ENCODE peak calls at places on chromosomes 5 and 9, in ten cellular contexts. One of them, this sample, is unnamed.

GRCh38 chr5:119367502-119368237 is 11.9 kb downstream of the TNFAIP8 start:
- DNase-seq in activated CD4-positive, alpha-beta T cell treated with anti-CD3 and anti-CD28 coated beads, Interleukin-2, amount 50 U/mL, for 1 hour: no peak
- DNase-seq in HT1080: peak
- DNase-seq in left cardiac atrium: no peak
- DNase-seq in PC-3: peak
- DNase-seq in SW480: no peak
- DNase-seq in activated naive CD8-positive, alpha-beta T cell treated with anti-CD3 and anti-CD28 coated beads, Interleukin-2, amount 50 U/mL, for 24 hours: no peak
- DNase-seq in stimulated activated naive B cell treated with anti-CD40 and anti-IgM and Interleukin-4, amounts not matched to agents 10 μg/mL and 1 μg/mL and 100 μg/mL, for 72 hours: peak
- DNase-seq in AG08396: no peak
- DNase-seq in EL: peak
- DNase-seq in this sample: no peak

GRCh38 chr9:13478637-13479036 is 199.1 kb upstream of the MPDZ start:
- DNase-seq in activated CD4-positive, alpha-beta T cell treated with anti-CD3 and anti-CD28 coated beads, Interleukin-2, amount 50 U/mL, for 1 hour: no peak
- DNase-seq in HT1080: no peak
- DNase-seq in left cardiac atrium: no peak
- DNase-seq in PC-3: no peak
- DNase-seq in SW480: no peak
- DNase-seq in activated naive CD8-positive, alpha-beta T cell treated with anti-CD3 and anti-CD28 coated beads, Interleukin-2, amount 50 U/mL, for 24 hours: no peak
- DNase-seq in stimulated activated naive B cell treated with anti-CD40 and anti-IgM and Interleukin-4, amounts not matched to agents 10 μg/mL and 1 μg/mL and 100 μg/mL, for 72 hours: no peak
- DNase-seq in AG08396: no peak
- DNase-seq in EL: no peak
- DNase-seq in this sample: no peak

GRCh38 chr9:131997779-131998178 is 81.9 kb downstream of the MED27 start:
- DNase-seq in activated CD4-positive, alpha-beta T cell treated with anti-CD3 and anti-CD28 coated beads, Interleukin-2, amount 50 U/mL, for 1 hour: no peak
- DNase-seq in HT1080: no peak
- DNase-seq in left cardiac atrium: peak
- DNase-seq in PC-3: no peak
- DNase-seq in SW480: no peak
- DNase-seq in activated naive CD8-positive, alpha-beta T cell treated with anti-CD3 and anti-CD28 coated beads, Interleukin-2, amount 50 U/mL, for 24 hours: no peak
- DNase-seq in stimulated activated naive B cell treated with anti-CD40 and anti-IgM and Interleukin-4, amounts not matched to agents 10 μg/mL and 1 μg/mL and 100 μg/mL, for 72 hours: no peak
- DNase-seq in AG08396: no peak
- DNase-seq in EL: no peak
- DNase-seq in this sample: no peak

GRCh38 chr5:141094481-141095262 is at the start of gene PCDHB2:
- DNase-seq in activated CD4-positive, alpha-beta T cell treated with anti-CD3 and anti-CD28 coated beads, Interleukin-2, amount 50 U/mL, for 1 hour: no peak
- DNase-seq in HT1080: peak
- DNase-seq in left cardiac atrium: peak
- DNase-seq in PC-3: peak
- DNase-seq in SW480: no peak
- DNase-seq in activated naive CD8-positive, alpha-beta T cell treated with anti-CD3 and anti-CD28 coated beads, Interleukin-2, amount 50 U/mL, for 24 hours: no peak
- DNase-seq in stimulated activated naive B cell treated with anti-CD40 and anti-IgM and Interleukin-4, amounts not matched to agents 10 μg/mL and 1 μg/mL and 100 μg/mL, for 72 hours: no peak
- DNase-seq in AG08396: peak
- DNase-seq in EL: peak
- DNase-seq in this sample: no peak

GRCh38 chr9:112028242-112029221 is 131.9 kb downstream of the UGCG start:
- DNase-seq in activated CD4-positive, alpha-beta T cell treated with anti-CD3 and anti-CD28 coated beads, Interleukin-2, amount 50 U/mL, for 1 hour: no peak
- DNase-seq in HT1080: no peak
- DNase-seq in left cardiac atrium: no peak
- DNase-seq in PC-3: peak
- DNase-seq in SW480: peak
- DNase-seq in activated naive CD8-positive, alpha-beta T cell treated with anti-CD3 and anti-CD28 coated beads, Interleukin-2, amount 50 U/mL, for 24 hours: peak
- DNase-seq in stimulated activated naive B cell treated with anti-CD40 and anti-IgM and Interleukin-4, amounts not matched to agents 10 μg/mL and 1 μg/mL and 100 μg/mL, for 72 hours: peak
- DNase-seq in AG08396: no peak
- DNase-seq in EL: no peak
- DNase-seq in this sample: no peak

GRCh38 chr5:77176429-77176828 is 34.1 kb upstream of the PDE8B start:
- DNase-seq in activated CD4-positive, alpha-beta T cell treated with anti-CD3 and anti-CD28 coated beads, Interleukin-2, amount 50 U/mL, for 1 hour: no peak
- DNase-seq in HT1080: no peak
- DNase-seq in left cardiac atrium: no peak
- DNase-seq in PC-3: no peak
- DNase-seq in SW480: no peak
- DNase-seq in activated naive CD8-positive, alpha-beta T cell treated with anti-CD3 and anti-CD28 coated beads, Interleukin-2, amount 50 U/mL, for 24 hours: no peak
- DNase-seq in stimulated activated naive B cell treated with anti-CD40 and anti-IgM and Interleukin-4, amounts not matched to agents 10 μg/mL and 1 μg/mL and 100 μg/mL, for 72 hours: no peak
- DNase-seq in AG08396: no peak
- DNase-seq in EL: no peak
- DNase-seq in this sample: no peak

GRCh38 chr9:33139421-33140228 is 27.5 kb downstream of the B4GALT1 start:
- DNase-seq in activated CD4-positive, alpha-beta T cell treated with anti-CD3 and anti-CD28 coated beads, Interleukin-2, amount 50 U/mL, for 1 hour: no peak
- DNase-seq in HT1080: no peak
- DNase-seq in left cardiac atrium: peak
- DNase-seq in PC-3: no peak
- DNase-seq in SW480: no peak
- DNase-seq in activated naive CD8-positive, alpha-beta T cell treated with anti-CD3 and anti-CD28 coated beads, Interleukin-2, amount 50 U/mL, for 24 hours: no peak
- DNase-seq in stimulated activated naive B cell treated with anti-CD40 and anti-IgM and Interleukin-4, amounts not matched to agents 10 μg/mL and 1 μg/mL and 100 μg/mL, for 72 hours: no peak
- DNase-seq in AG08396: peak
- DNase-seq in EL: peak
- DNase-seq in this sample: peak

GRCh38 chr5:159548517-159548916 is 218.2 kb upstream of the IL12B start:
- DNase-seq in activated CD4-positive, alpha-beta T cell treated with anti-CD3 and anti-CD28 coated beads, Interleukin-2, amount 50 U/mL, for 1 hour: no peak
- DNase-seq in HT1080: no peak
- DNase-seq in left cardiac atrium: no peak
- DNase-seq in PC-3: no peak
- DNase-seq in SW480: no peak
- DNase-seq in activated naive CD8-positive, alpha-beta T cell treated with anti-CD3 and anti-CD28 coated beads, Interleukin-2, amount 50 U/mL, for 24 hours: no peak
- DNase-seq in stimulated activated naive B cell treated with anti-CD40 and anti-IgM and Interleukin-4, amounts not matched to agents 10 μg/mL and 1 μg/mL and 100 μg/mL, for 72 hours: no peak
- DNase-seq in AG08396: no peak
- DNase-seq in EL: no peak
- DNase-seq in this sample: no peak

GRCh38 chr5:96093890-96094381 is 132.3 kb upstream of the ELL2 start:
- DNase-seq in activated CD4-positive, alpha-beta T cell treated with anti-CD3 and anti-CD28 coated beads, Interleukin-2, amount 50 U/mL, for 1 hour: no peak
- DNase-seq in HT1080: peak
- DNase-seq in left cardiac atrium: no peak
- DNase-seq in PC-3: peak
- DNase-seq in SW480: peak
- DNase-seq in activated naive CD8-positive, alpha-beta T cell treated with anti-CD3 and anti-CD28 coated beads, Interleukin-2, amount 50 U/mL, for 24 hours: no peak
- DNase-seq in stimulated activated naive B cell treated with anti-CD40 and anti-IgM and Interleukin-4, amounts not matched to agents 10 μg/mL and 1 μg/mL and 100 μg/mL, for 72 hours: no peak
- DNase-seq in AG08396: no peak
- DNase-seq in EL: peak
- DNase-seq in this sample: no peak

GRCh38 chr5:148996270-148996669 is 66.6 kb downstream of the SH3TC2 start:
- DNase-seq in activated CD4-positive, alpha-beta T cell treated with anti-CD3 and anti-CD28 coated beads, Interleukin-2, amount 50 U/mL, for 1 hour: no peak
- DNase-seq in HT1080: no peak
- DNase-seq in left cardiac atrium: no peak
- DNase-seq in PC-3: peak
- DNase-seq in SW480: no peak
- DNase-seq in activated naive CD8-positive, alpha-beta T cell treated with anti-CD3 and anti-CD28 coated beads, Interleukin-2, amount 50 U/mL, for 24 hours: no peak
- DNase-seq in stimulated activated naive B cell treated with anti-CD40 and anti-IgM and Interleukin-4, amounts not matched to agents 10 μg/mL and 1 μg/mL and 100 μg/mL, for 72 hours: no peak
- DNase-seq in AG08396: no peak
- DNase-seq in EL: no peak
- DNase-seq in this sample: no peak

GRCh38 chr9:136199391-136200288 is 5.3 kb downstream of the LHX3 start:
- DNase-seq in activated CD4-positive, alpha-beta T cell treated with anti-CD3 and anti-CD28 coated beads, Interleukin-2, amount 50 U/mL, for 1 hour: no peak
- DNase-seq in HT1080: no peak
- DNase-seq in left cardiac atrium: no peak
- DNase-seq in PC-3: no peak
- DNase-seq in SW480: no peak
- DNase-seq in activated naive CD8-positive, alpha-beta T cell treated with anti-CD3 and anti-CD28 coated beads, Interleukin-2, amount 50 U/mL, for 24 hours: no peak
- DNase-seq in stimulated activated naive B cell treated with anti-CD40 and anti-IgM and Interleukin-4, amounts not matched to agents 10 μg/mL and 1 μg/mL and 100 μg/mL, for 72 hours: no peak
- DNase-seq in AG08396: no peak
- DNase-seq in EL: no peak
- DNase-seq in this sample: no peak

GRCh38 chr9:36436909-36437308 is 36.8 kb upstream of the RNF38 start:
- DNase-seq in activated CD4-positive, alpha-beta T cell treated with anti-CD3 and anti-CD28 coated beads, Interleukin-2, amount 50 U/mL, for 1 hour: no peak
- DNase-seq in HT1080: no peak
- DNase-seq in left cardiac atrium: peak
- DNase-seq in PC-3: no peak
- DNase-seq in SW480: no peak
- DNase-seq in activated naive CD8-positive, alpha-beta T cell treated with anti-CD3 and anti-CD28 coated beads, Interleukin-2, amount 50 U/mL, for 24 hours: no peak
- DNase-seq in stimulated activated naive B cell treated with anti-CD40 and anti-IgM and Interleukin-4, amounts not matched to agents 10 μg/mL and 1 μg/mL and 100 μg/mL, for 72 hours: no peak
- DNase-seq in AG08396: no peak
- DNase-seq in EL: no peak
- DNase-seq in this sample: no peak

GRCh38 chr9:131271506-131271931 is 4.8 kb downstream of the FAM78A start:
- DNase-seq in activated CD4-positive, alpha-beta T cell treated with anti-CD3 and anti-CD28 coated beads, Interleukin-2, amount 50 U/mL, for 1 hour: no peak
- DNase-seq in HT1080: no peak
- DNase-seq in left cardiac atrium: no peak
- DNase-seq in PC-3: no peak
- DNase-seq in SW480: no peak
- DNase-seq in activated naive CD8-positive, alpha-beta T cell treated with anti-CD3 and anti-CD28 coated beads, Interleukin-2, amount 50 U/mL, for 24 hours: no peak
- DNase-seq in stimulated activated naive B cell treated with anti-CD40 and anti-IgM and Interleukin-4, amounts not matched to agents 10 μg/mL and 1 μg/mL and 100 μg/mL, for 72 hours: no peak
- DNase-seq in AG08396: no peak
- DNase-seq in EL: no peak
- DNase-seq in this sample: no peak

GRCh38 chr9:35495984-35496383 is 6.1 kb downstream of the RUSC2 start:
- DNase-seq in activated CD4-positive, alpha-beta T cell treated with anti-CD3 and anti-CD28 coated beads, Interleukin-2, amount 50 U/mL, for 1 hour: no peak
- DNase-seq in HT1080: no peak
- DNase-seq in left cardiac atrium: no peak
- DNase-seq in PC-3: no peak
- DNase-seq in SW480: no peak
- DNase-seq in activated naive CD8-positive, alpha-beta T cell treated with anti-CD3 and anti-CD28 coated beads, Interleukin-2, amount 50 U/mL, for 24 hours: no peak
- DNase-seq in stimulated activated naive B cell treated with anti-CD40 and anti-IgM and Interleukin-4, amounts not matched to agents 10 μg/mL and 1 μg/mL and 100 μg/mL, for 72 hours: no peak
- DNase-seq in AG08396: no peak
- DNase-seq in EL: no peak
- DNase-seq in this sample: no peak

GRCh38 chr9:16653491-16654407 is 216.7 kb downstream of the BNC2 start:
- DNase-seq in activated CD4-positive, alpha-beta T cell treated with anti-CD3 and anti-CD28 coated beads, Interleukin-2, amount 50 U/mL, for 1 hour: no peak
- DNase-seq in HT1080: no peak
- DNase-seq in left cardiac atrium: no peak
- DNase-seq in PC-3: no peak
- DNase-seq in SW480: no peak
- DNase-seq in activated naive CD8-positive, alpha-beta T cell treated with anti-CD3 and anti-CD28 coated beads, Interleukin-2, amount 50 U/mL, for 24 hours: no peak
- DNase-seq in stimulated activated naive B cell treated with anti-CD40 and anti-IgM and Interleukin-4, amounts not matched to agents 10 μg/mL and 1 μg/mL and 100 μg/mL, for 72 hours: no peak
- DNase-seq in AG08396: no peak
- DNase-seq in EL: no peak
- DNase-seq in this sample: no peak

GRCh38 chr9:133581553-133582343 is 27.4 kb downstream of the FAM163B start:
- DNase-seq in activated CD4-positive, alpha-beta T cell treated with anti-CD3 and anti-CD28 coated beads, Interleukin-2, amount 50 U/mL, for 1 hour: no peak
- DNase-seq in HT1080: no peak
- DNase-seq in left cardiac atrium: peak
- DNase-seq in PC-3: no peak
- DNase-seq in SW480: no peak
- DNase-seq in activated naive CD8-positive, alpha-beta T cell treated with anti-CD3 and anti-CD28 coated beads, Interleukin-2, amount 50 U/mL, for 24 hours: no peak
- DNase-seq in stimulated activated naive B cell treated with anti-CD40 and anti-IgM and Interleukin-4, amounts not matched to agents 10 μg/mL and 1 μg/mL and 100 μg/mL, for 72 hours: no peak
- DNase-seq in AG08396: peak
- DNase-seq in EL: no peak
- DNase-seq in this sample: no peak

GRCh38 chr9:76996700-76997099 is 22.8 kb upstream of the FOXB2 start:
- DNase-seq in activated CD4-positive, alpha-beta T cell treated with anti-CD3 and anti-CD28 coated beads, Interleukin-2, amount 50 U/mL, for 1 hour: no peak
- DNase-seq in HT1080: no peak
- DNase-seq in left cardiac atrium: peak
- DNase-seq in PC-3: peak
- DNase-seq in SW480: peak
- DNase-seq in activated naive CD8-positive, alpha-beta T cell treated with anti-CD3 and anti-CD28 coated beads, Interleukin-2, amount 50 U/mL, for 24 hours: no peak
- DNase-seq in stimulated activated naive B cell treated with anti-CD40 and anti-IgM and Interleukin-4, amounts not matched to agents 10 μg/mL and 1 μg/mL and 100 μg/mL, for 72 hours: no peak
- DNase-seq in AG08396: peak
- DNase-seq in EL: peak
- DNase-seq in this sample: no peak

GRCh38 chr9:113541019-113541900 is 77.7 kb downstream of the RGS3 start:
- DNase-seq in activated CD4-positive, alpha-beta T cell treated with anti-CD3 and anti-CD28 coated beads, Interleukin-2, amount 50 U/mL, for 1 hour: no peak
- DNase-seq in HT1080: peak
- DNase-seq in left cardiac atrium: no peak
- DNase-seq in PC-3: peak
- DNase-seq in SW480: peak
- DNase-seq in activated naive CD8-positive, alpha-beta T cell treated with anti-CD3 and anti-CD28 coated beads, Interleukin-2, amount 50 U/mL, for 24 hours: no peak
- DNase-seq in stimulated activated naive B cell treated with anti-CD40 and anti-IgM and Interleukin-4, amounts not matched to agents 10 μg/mL and 1 μg/mL and 100 μg/mL, for 72 hours: no peak
- DNase-seq in AG08396: peak
- DNase-seq in EL: peak
- DNase-seq in this sample: no peak

This sample was measured in GM04503.